ENCODE peak calls at places on chromosome 22, in seven cellular contexts. F is breast epithelium, X is left ventricle myocardium inferior, J is iPS DF 6.9, B is SJSA1, O is tibial nerve, A is Peyer's patch. H is an unnamed sample.
A peak's percentile ranks its signal among the peaks of the same experiment; 100 is the strongest.

GRCh38 chr22:31160328-31160978 is 471 bp downstream of the RNF185 start:
- DNase-seq in A (peak; percentile 18), F (no peak), B (no peak), O (no peak), J (no peak), X (no peak), H (peak; percentile 86)

GRCh38 chr22:49979587-49980264 is 19.2 kb downstream of the PIM3 start:
- DNase-seq in A (no peak), O (no peak), J (no peak), X (no peak), B (no peak), F (no peak), H (peak; percentile 90)

GRCh38 chr22:21823740-21824438 is 43.6 kb downstream of the MAPK1 start:
- DNase-seq in O (no peak), B (no peak), A (no peak), F (no peak), X (no peak), J (no peak), H (peak; percentile 73)

GRCh38 chr22:37063436-37064420 is 12.2 kb downstream of the KCTD17 start:
- DNase-seq in B (no peak), F (no peak), X (no peak), A (no peak), O (no peak), J (no peak), H (peak; percentile 76)

GRCh38 chr22:24465566-24465965 is 29.6 kb upstream of the UPB1 start:
- DNase-seq in X (no peak), B (no peak), J (no peak), O (no peak), F (no peak), A (no peak), H (no peak)

GRCh38 chr22:35425971-35426800 is 26.2 kb downstream of the MCM5 start:
- DNase-seq in X (no peak), A (no peak), O (no peak), J (no peak), F (no peak), B (no peak), H (peak; percentile 65)

GRCh38 chr22:35930933-35931332 is 97.7 kb downstream of the RBFOX2 start:
- DNase-seq in A (no peak), B (no peak), F (no peak), X (no peak), O (no peak), J (no peak), H (peak; percentile 56)

GRCh38 chr22:49599691-49600451 is 227.8 kb downstream of the BRD1 start:
- DNase-seq in A (no peak), O (no peak), F (no peak), J (no peak), X (no peak), B (no peak), H (peak; percentile 73)

GRCh38 chr22:47191630-47192105 is 429.2 kb downstream of the TBC1D22A start:
- DNase-seq in J (no peak), F (no peak), A (no peak), X (no peak), O (no peak), B (peak; percentile 14), H (no peak)

GRCh38 chr22:44211256-44211945 is 30.7 kb downstream of the PARVG start:
- DNase-seq in J (no peak), B (peak; percentile 24), A (no peak), F (no peak), X (no peak), O (no peak), H (peak; percentile 68)

GRCh38 chr22:45435544-45436139 is 22.1 kb downstream of the RIBC2 start:
- DNase-seq in F (peak; percentile 83), O (peak; percentile 84), A (peak; percentile 83), X (peak; percentile 88), B (peak; percentile 89), J (peak; percentile 82), H (peak; percentile 98)

GRCh38 chr22:44288951-44289350 is 23.8 kb downstream of the SHISAL1 start:
- DNase-seq in O (no peak), F (no peak), X (no peak), A (no peak), J (no peak), B (no peak), H (no peak)

GRCh38 chr22:49793871-49794270 is 33.8 kb downstream of the BRD1 start:
- DNase-seq in X (no peak), F (no peak), B (no peak), O (no peak), A (no peak), J (no peak), H (no peak)

GRCh38 chr22:46103181-46103580 is 47.1 kb upstream of the PPARA start:
- DNase-seq in X (no peak), B (no peak), O (no peak), J (no peak), F (no peak), A (no peak), H (no peak)

GRCh38 chr22:50016988-50017700 is 4.6 kb upstream of the IL17REL start:
- DNase-seq in J (no peak), O (no peak), A (peak; percentile 40), F (no peak), X (peak; percentile 6), B (no peak), H (peak; percentile 90)

GRCh38 chr22:43163241-43163795 is 12.0 kb downstream of the TSPO start:
- DNase-seq in F (no peak), J (no peak), B (no peak), O (no peak), X (no peak), A (no peak), H (peak; percentile 70)

GRCh38 chr22:43166132-43166930 is 15.0 kb downstream of the TSPO start:
- DNase-seq in B (no peak), A (no peak), O (no peak), J (no peak), F (no peak), X (peak; percentile 10), H (peak; percentile 66)

GRCh38 chr22:43167001-43167589 is 15.7 kb downstream of the TSPO start:
- DNase-seq in J (no peak), A (no peak), O (no peak), F (no peak), B (no peak), X (peak; percentile 13), H (peak; percentile 74)

GRCh38 chr22:43162412-43163150 is 11.2 kb downstream of the TSPO start:
- DNase-seq in B (no peak), O (no peak), X (no peak), J (no peak), A (no peak), F (no peak), H (peak; percentile 74)

DNA sequence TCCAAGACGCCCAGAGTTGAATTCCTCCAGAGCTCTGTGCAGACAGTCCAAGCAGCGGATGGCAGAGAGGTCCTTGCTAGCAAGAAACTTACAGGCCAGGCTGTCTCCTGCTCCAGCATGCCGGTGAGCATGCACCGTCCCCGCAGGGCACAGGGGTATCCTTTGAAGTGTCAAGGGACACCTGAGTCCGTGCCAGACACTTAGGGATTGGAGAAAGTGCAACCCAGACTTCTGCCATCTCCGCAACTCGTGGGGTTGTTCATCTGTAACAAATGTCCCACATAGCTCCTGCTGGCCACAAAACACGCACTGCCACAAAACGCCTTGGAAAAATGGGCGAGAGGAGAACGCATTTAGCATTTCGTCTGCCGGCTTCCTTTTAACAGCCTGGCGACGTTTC is 13.3 kb downstream of the TSPO start:
- DNase-seq in A (no peak), B (no peak), X (no peak), O (no peak), F (no peak), J (no peak), H (peak; percentile 55)
- H3K36me3 ChIP-seq in A (peaks cover 28% of the 10 kb centered on the region), B (peaks cover 44% of the 10 kb centered on the region), X (peaks cover 26% of the 10 kb centered on the region), O (no peaks in the 10 kb centered on the region), F (no peaks in the 10 kb centered on the region), J (peaks cover 18% of the 10 kb centered on the region), H (peaks cover 19% of the 10 kb centered on the region)

GRCh38 chr22:30001459-30001858 is 78.8 kb upstream of the HORMAD2 start:
- DNase-seq in A (no peak), O (no peak), B (no peak), X (no peak), J (no peak), F (no peak), H (no peak)

GRCh38 chr22:30004689-30005088 is 75.6 kb upstream of the HORMAD2 start:
- DNase-seq in F (no peak), A (no peak), O (no peak), B (no peak), X (no peak), J (no peak), H (no peak)

GRCh38 chr22:30005213-30005857 is 74.9 kb upstream of the HORMAD2 start:
- DNase-seq in J (peak; percentile 31), O (peak; percentile 73), F (peak; percentile 69), A (peak; percentile 53), X (peak; percentile 66), B (peak; percentile 69), H (no peak)

GRCh38 chr22:30002861-30003489 is 77.3 kb upstream of the HORMAD2 start:
- DNase-seq in A (no peak), X (no peak), O (no peak), B (no peak), F (no peak), J (no peak), H (no peak)

GRCh38 chr22:30004101-30004500 is 76.2 kb upstream of the HORMAD2 start:
- DNase-seq in X (no peak), J (no peak), B (no peak), A (no peak), F (no peak), O (no peak), H (no peak)
- H3K27ac ChIP-seq in X (no peak overlapping the region), J (no peak overlapping the region), B (no peak overlapping the region), A (no peak overlapping the region), F (no peak overlapping the region), O (no peak overlapping the region), H (no peak overlapping the region)

GRCh38 chr22:19406281-19406811 is 25.2 kb downstream of the HIRA start:
- DNase-seq in O (no peak), B (no peak), X (no peak), J (no peak), A (no peak), F (no peak), H (no peak)

GRCh38 chr22:19405652-19406051 is 25.9 kb downstream of the HIRA start:
- DNase-seq in F (no peak), O (no peak), A (no peak), X (no peak), B (no peak), J (no peak), H (no peak)

GRCh38 chr22:19405133-19405532 is 26.4 kb downstream of the HIRA start:
- DNase-seq in B (no peak), A (no peak), O (no peak), F (no peak), X (no peak), J (no peak), H (no peak)

GRCh38 chr22:19406846-19407245 is 24.7 kb downstream of the HIRA start:
- DNase-seq in X (no peak), O (no peak), F (no peak), J (no peak), A (no peak), B (no peak), H (no peak)

GRCh38 chr22:19407649-19408606 is 23.6 kb downstream of the HIRA start:
- DNase-seq in F (no peak), J (no peak), X (no peak), B (no peak), A (no peak), O (no peak), H (no peak)
- H3K36me3 ChIP-seq in F (no peaks in the 10 kb centered on the region), J (peaks cover 13% of the 10 kb centered on the region), X (peaks cover 40% of the 10 kb centered on the region), B (peaks cover 54% of the 10 kb centered on the region), A (peaks cover 52% of the 10 kb centered on the region), O (no peaks in the 10 kb centered on the region), H (peaks cover 55% of the 10 kb centered on the region)

DNA sequence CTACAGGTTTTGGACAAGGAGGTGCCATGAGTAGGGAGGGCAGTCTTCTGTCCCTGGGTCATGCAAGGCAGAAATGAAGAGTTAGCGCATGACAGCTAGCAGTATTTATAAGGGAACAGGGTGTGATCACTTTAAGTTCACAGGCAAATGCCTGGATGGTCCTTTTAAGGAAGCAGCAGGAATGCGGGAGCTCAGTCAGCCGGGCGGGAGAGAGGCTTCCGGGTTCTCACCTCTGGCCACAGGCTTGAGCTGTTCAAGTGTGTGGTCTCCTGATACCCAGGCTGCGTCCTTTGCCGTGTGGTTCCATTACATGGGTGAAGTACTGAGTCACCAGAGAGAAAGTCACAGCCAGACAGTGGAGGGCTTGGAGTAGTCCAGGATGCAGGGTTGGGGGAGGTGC is 105.4 kb downstream of the BCR start:
- DNase-seq in O (no peak), X (no peak), B (peak; percentile 94), F (no peak), A (no peak), J (no peak), H (no peak)
- H3K27ac ChIP-seq in O (peak overlapping the region; percentile 91), X (no peak overlapping the region), B (peak overlapping the region; percentile 31), F (no peak overlapping the region), A (peak overlapping the region; percentile 33), J (no peak overlapping the region), H (no peak overlapping the region)

H was measured in osteoblast.